ENCODE peak calls at places on chromosomes 5 and 9, in four cellular contexts. One of them, this sample, is unnamed.

GRCh38 chr5:102654559-102655354 is 100.3 kb upstream of the PAM start:
- DNase-seq in H1: no peak
- DNase-seq in H9: no peak
- DNase-seq in IMR-90: no peak
- DNase-seq in this sample: no peak

GRCh38 chr5:132226516-132227234 is 978 bp downstream of the P4HA2 start:
- DNase-seq in H1: peak; percentile 47
- DNase-seq in IMR-90: peak; percentile 25
- DNase-seq in H9: peak; percentile 44
- DNase-seq in this sample: no peak

GRCh38 chr9:92524881-92525280 is 10.9 kb downstream of the ECM2 start:
- DNase-seq in IMR-90: no peak
- DNase-seq in H9: no peak
- DNase-seq in H1: no peak
- DNase-seq in this sample: peak; percentile 14

GRCh38 chr5:9344751-9345240 is 201.1 kb downstream of the SEMA5A start:
- DNase-seq in IMR-90: no peak
- DNase-seq in H9: no peak
- DNase-seq in H1: no peak
- DNase-seq in this sample: no peak

GRCh38 chr9:87290241-87290700 is 207.4 kb upstream of the DAPK1 start:
- DNase-seq in IMR-90: peak; percentile 11
- DNase-seq in H9: no peak
- DNase-seq in H1: no peak
- DNase-seq in this sample: no peak

GRCh38 chr9:125409637-125410521 is 148.3 kb downstream of the GAPVD1 start:
- DNase-seq in IMR-90: peak; percentile 53
- DNase-seq in H9: peak; percentile 62
- DNase-seq in H1: peak; percentile 50
- DNase-seq in this sample: peak; percentile 86

GRCh38 chr5:1522601-1523479 is 920 bp downstream of the LPCAT1 start:
- DNase-seq in H9: peak; percentile 27
- DNase-seq in H1: peak; percentile 53
- DNase-seq in IMR-90: no peak
- DNase-seq in this sample: peak; percentile 29

GRCh38 chr5:106195679-106196078 is 1475.1 kb downstream of the EFNA5 start:
- DNase-seq in H9: no peak
- DNase-seq in H1: no peak
- DNase-seq in IMR-90: no peak
- DNase-seq in this sample: no peak

GRCh38 chr9:35529156-35529823 is 39.4 kb downstream of the RUSC2 start:
- DNase-seq in H1: no peak
- DNase-seq in IMR-90: no peak
- DNase-seq in H9: no peak
- DNase-seq in this sample: no peak

GRCh38 chr5:81397169-81397568 is 3.2 kb upstream of the ACOT12 start:
- DNase-seq in H9: no peak
- DNase-seq in IMR-90: peak; percentile 33
- DNase-seq in H1: no peak
- DNase-seq in this sample: no peak

GRCh38 chr5:9630251-9630650 is at the start of gene TAS2R1:
- DNase-seq in H1: no peak
- DNase-seq in H9: no peak
- DNase-seq in IMR-90: no peak
- DNase-seq in this sample: no peak

GRCh38 chr5:93995126-93995621 is 253.8 kb upstream of the POU5F2 start:
- DNase-seq in H1: no peak
- DNase-seq in H9: no peak
- DNase-seq in IMR-90: no peak
- DNase-seq in this sample: no peak

GRCh38 chr5:179936976-179937681 is 29.4 kb upstream of the TBC1D9B start:
- DNase-seq in H9: no peak
- DNase-seq in H1: no peak
- DNase-seq in IMR-90: no peak
- DNase-seq in this sample: no peak
- H4K5ac ChIP-seq in H9: no peak overlapping the region
- H4K5ac ChIP-seq in H1: no peak overlapping the region
- H4K5ac ChIP-seq in IMR-90: no peak overlapping the region
- H4K5ac ChIP-seq in this sample: no peak overlapping the region

GRCh38 chr9:136950656-136951030 is 1.4 kb upstream of the LCN12 start:
- DNase-seq in H9: no peak
- DNase-seq in H1: no peak
- DNase-seq in IMR-90: no peak
- DNase-seq in this sample: no peak

GRCh38 chr9:136951541-136952353 is at the start of gene LCN12:
- DNase-seq in H9: no peak
- DNase-seq in IMR-90: no peak
- DNase-seq in H1: no peak
- DNase-seq in this sample: no peak

GRCh38 chr9:136947955-136948510 is 3.0 kb downstream of the C8G start:
- DNase-seq in H1: peak; percentile 82
- DNase-seq in IMR-90: peak; percentile 4
- DNase-seq in H9: peak; percentile 77
- DNase-seq in this sample: peak; percentile 69

GRCh38 chr9:136949239-136949816 is 2.7 kb upstream of the LCN12 start:
- DNase-seq in H1: no peak
- DNase-seq in IMR-90: no peak
- DNase-seq in H9: no peak
- DNase-seq in this sample: no peak

DNA sequence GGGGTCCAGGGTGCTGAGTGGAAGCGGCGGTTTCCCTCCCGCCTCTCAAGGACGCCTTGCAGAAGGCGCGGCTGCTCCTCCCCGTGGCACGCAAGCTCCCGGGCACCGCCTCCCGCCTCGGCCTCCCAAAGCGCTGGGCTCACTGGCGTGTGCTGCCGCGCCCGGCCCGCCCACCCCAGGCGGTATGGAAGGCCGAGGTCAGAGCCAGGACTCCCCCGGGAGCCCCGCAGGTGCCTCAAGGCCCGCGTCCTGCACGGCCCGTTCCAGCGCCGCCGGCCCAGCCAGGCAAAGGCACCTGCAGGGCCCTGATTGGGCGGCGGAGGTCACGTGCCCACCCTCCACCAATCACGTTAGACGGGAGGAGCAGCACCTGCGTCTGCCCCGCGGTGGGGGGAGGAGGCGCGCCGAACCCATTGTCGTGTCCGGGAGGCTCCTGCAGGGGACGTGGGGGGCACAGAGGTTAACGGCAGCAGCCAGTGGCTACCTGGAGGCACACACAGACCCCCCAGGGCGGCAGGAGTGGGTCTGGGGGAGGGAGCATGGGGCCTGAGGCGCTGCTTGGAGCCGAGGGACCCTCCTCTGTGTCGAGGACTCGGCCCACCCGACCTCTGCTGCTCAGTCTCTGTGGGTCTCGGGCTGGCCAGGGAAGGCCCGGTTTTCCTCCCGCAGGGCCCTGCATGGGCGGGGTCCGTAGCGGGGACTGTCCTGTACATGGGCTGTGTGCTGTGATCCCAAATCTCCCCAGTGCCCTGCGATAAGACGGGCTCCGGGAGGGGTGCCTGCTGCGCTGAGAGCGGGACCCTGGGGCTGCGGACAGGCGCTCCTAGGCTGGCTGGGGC is 2.0 kb upstream of the LCN12 start:
- DNase-seq in IMR-90: peak; percentile 73
- DNase-seq in H9: peak; percentile 97
- DNase-seq in H1: peak; percentile 99
- DNase-seq in this sample: peak; percentile 94
- H2AK5ac ChIP-seq in IMR-90: no peak overlapping the region
- H2AK5ac ChIP-seq in H9: no peak overlapping the region
- H2AK5ac ChIP-seq in H1: peak overlapping the region; percentile 42
- H2AK5ac ChIP-seq in this sample: no peak overlapping the region

GRCh38 chr9:84000186-84000585 is 19.6 kb downstream of the RMI1 start:
- DNase-seq in H9: no peak
- DNase-seq in H1: no peak
- DNase-seq in IMR-90: peak; percentile 38
- DNase-seq in this sample: no peak
- H4K5ac ChIP-seq in H9: no peak overlapping the region
- H4K5ac ChIP-seq in H1: no peak overlapping the region
- H4K5ac ChIP-seq in IMR-90: no peak overlapping the region
- H4K5ac ChIP-seq in this sample: no peak overlapping the region

DNA sequence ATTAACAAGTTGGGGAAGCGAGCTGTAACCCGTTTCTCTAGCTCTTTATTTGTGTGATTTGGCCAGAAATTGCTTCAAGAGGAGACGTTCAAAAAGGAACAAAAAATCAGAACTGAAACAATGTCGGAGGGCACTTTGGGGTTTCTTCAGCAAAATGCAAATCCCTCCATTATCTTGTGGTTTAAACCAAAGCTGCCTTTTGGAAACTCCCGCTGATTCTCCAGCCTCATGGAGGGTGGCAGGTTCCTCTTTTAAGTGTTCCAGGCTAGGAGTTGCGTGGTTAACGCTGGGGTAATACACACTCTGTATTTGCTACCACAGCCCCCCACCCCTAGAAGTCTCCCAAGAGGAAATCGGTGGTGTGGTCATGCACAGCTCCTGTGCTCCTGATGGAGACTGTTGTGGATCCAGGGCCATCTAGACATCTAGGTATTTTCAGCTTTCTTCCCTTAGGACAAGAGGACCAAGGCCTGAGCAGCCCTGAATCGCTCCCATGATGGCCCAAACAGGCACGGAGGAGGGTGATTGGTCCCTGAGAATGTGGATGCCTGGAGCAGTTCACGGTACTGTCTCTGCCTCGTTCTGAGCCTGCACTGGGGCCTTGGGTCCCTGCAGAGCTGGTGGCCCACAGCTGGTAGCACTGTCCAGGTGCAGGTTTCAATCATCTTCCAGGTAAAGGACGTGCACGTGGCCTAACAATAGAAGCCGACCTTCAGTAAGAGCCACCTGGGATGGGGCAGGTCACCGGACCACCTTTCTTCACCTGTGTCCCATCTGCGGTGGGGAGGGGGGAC is 19.2 kb upstream of the FCN1 start:
- DNase-seq in IMR-90: no peak
- DNase-seq in H1: no peak
- DNase-seq in H9: no peak
- DNase-seq in this sample: no peak
- H2AK5ac ChIP-seq in IMR-90: no peak overlapping the region
- H2AK5ac ChIP-seq in H1: no peak overlapping the region
- H2AK5ac ChIP-seq in H9: no peak overlapping the region
- H2AK5ac ChIP-seq in this sample: no peak overlapping the region

DNA sequence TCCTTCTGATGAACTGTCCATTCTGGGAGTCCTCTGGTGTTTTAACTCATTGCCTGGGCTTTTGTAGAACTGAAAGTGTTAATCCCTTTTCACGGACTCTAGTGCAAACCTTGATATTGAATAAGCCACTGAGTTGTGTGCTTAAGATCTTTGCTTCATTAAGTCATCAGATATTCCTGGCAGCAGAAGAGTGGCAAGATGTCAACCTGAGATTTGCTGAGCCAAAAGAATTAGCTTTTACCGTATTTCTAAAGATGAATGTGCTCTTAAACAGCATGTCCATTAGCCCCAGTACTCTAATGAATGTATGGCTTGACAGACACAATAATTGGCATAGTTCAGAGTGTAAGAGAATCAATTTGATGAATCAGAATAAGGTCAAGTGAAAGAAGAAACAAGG is 87.2 kb upstream of the CDH6 start:
- DNase-seq in IMR-90: no peak
- DNase-seq in H9: no peak
- DNase-seq in H1: no peak
- DNase-seq in this sample: peak; percentile 10
- H4K5ac ChIP-seq in IMR-90: peak overlapping the region; percentile 93
- H4K5ac ChIP-seq in H9: no peak overlapping the region
- H4K5ac ChIP-seq in H1: no peak overlapping the region
- H4K5ac ChIP-seq in this sample: no peak overlapping the region